ENCODE peak calls at places on chromosomes 16 and 17, in ten cellular contexts. D is mesothelial cell of epicardium, P is BE2C, F is BJ, U is endothelial cell, J is MCF 10A, O is gastrocnemius medialis, V is heart left ventricle, M is pancreas, S is fibroblast of lung. Z is an unnamed sample.

GRCh38 chr17:81178136-81179091 is 12.4 kb upstream of the AATK start:
- DNase-seq in U (no peak), J (no peak), D (no peak), M (peak), P (no peak), S (no peak), F (no peak), V (peak), O (no peak), Z (no peak)

GRCh38 chr16:50901062-50901461 is 159.2 kb downstream of the CYLD start:
- DNase-seq in F (no peak), J (no peak), D (no peak), O (no peak), V (no peak), S (no peak), U (no peak), M (no peak), P (no peak), Z (no peak)

GRCh38 chr17:15917439-15918027 is 27.4 kb upstream of the ADORA2B start:
- DNase-seq in O (no peak), M (peak), V (no peak), J (no peak), F (no peak), P (no peak), S (no peak), D (no peak), U (no peak), Z (no peak)

GRCh38 chr16:51326131-51326856 is 175.2 kb upstream of the SALL1 start:
- DNase-seq in S (peak), J (peak), M (no peak), V (no peak), F (peak), P (no peak), D (no peak), O (no peak), U (no peak), Z (no peak)

GRCh38 chr17:73710095-73710592 is 65.9 kb upstream of the SDK2 start:
- DNase-seq in U (peak), J (peak), P (peak), V (peak), D (peak), S (peak), M (no peak), O (no peak), F (no peak), Z (peak)

GRCh38 chr17:63635787-63636186 is 13.6 kb downstream of the MAP3K3 start:
- DNase-seq in V (no peak), D (no peak), U (no peak), O (no peak), S (no peak), J (no peak), F (no peak), M (no peak), P (no peak), Z (no peak)

GRCh38 chr17:41464682-41465081 is 2.5 kb downstream of the KRT32 start:
- DNase-seq in J (peak), F (peak), S (peak), U (no peak), V (peak), O (peak), D (no peak), P (no peak), M (no peak), Z (no peak)

GRCh38 chr17:391850-392249 is 39.2 kb upstream of the RPH3AL start:
- DNase-seq in V (no peak), O (no peak), P (no peak), D (no peak), M (no peak), S (no peak), J (no peak), F (no peak), U (no peak), Z (no peak)

GRCh38 chr17:15436399-15437369 is 30.7 kb downstream of the CDRT4 start:
- DNase-seq in U (peak), S (no peak), D (no peak), F (no peak), O (peak), V (peak), J (peak), M (no peak), P (peak), Z (no peak)

GRCh38 chr16:82603784-82604411 is 22.9 kb upstream of the CDH13 start:
- DNase-seq in D (no peak), F (no peak), V (peak), U (peak), M (no peak), J (peak), O (peak), P (no peak), S (peak), Z (no peak)

GRCh38 chr17:53090770-53091169 is 732.0 kb upstream of the KIF2B start:
- DNase-seq in F (no peak), M (no peak), D (no peak), O (no peak), J (no peak), S (no peak), P (no peak), U (no peak), V (no peak), Z (no peak)

GRCh38 chr16:69520800-69521602 is 44.8 kb upstream of the NFAT5 start:
- DNase-seq in O (no peak), U (no peak), F (no peak), S (no peak), J (no peak), D (no peak), M (no peak), P (no peak), V (no peak), Z (no peak)

GRCh38 chr17:4327638-4328037 is 38.8 kb downstream of the UBE2G1 start:
- DNase-seq in S (peak), J (peak), O (peak), P (no peak), F (peak), D (no peak), U (no peak), V (peak), M (no peak), Z (no peak)

GRCh38 chr17:37273419-37274051 is 102.2 kb upstream of the C17orf78 start:
- DNase-seq in V (no peak), S (peak), O (no peak), J (no peak), M (no peak), P (no peak), U (no peak), F (no peak), D (no peak), Z (no peak)

GRCh38 chr17:16283705-16284104 is 66.7 kb downstream of the PIGL start:
- DNase-seq in S (peak), P (no peak), O (no peak), J (no peak), M (no peak), D (no peak), V (no peak), U (no peak), F (no peak), Z (no peak)

GRCh38 chr16:14309906-14310305 is 238.8 kb downstream of the MRTFB start:
- DNase-seq in S (peak), V (no peak), M (no peak), U (no peak), J (peak), F (no peak), O (peak), P (no peak), D (no peak), Z (no peak)

GRCh38 chr17:58385359-58385899 is 31.9 kb downstream of the RNF43 start:
- DNase-seq in M (no peak), U (no peak), O (no peak), V (no peak), D (no peak), J (no peak), P (no peak), F (no peak), S (no peak), Z (no peak)

GRCh38 chr16:78428193-78428592 is 328.7 kb downstream of the WWOX start:
- DNase-seq in U (peak), F (no peak), M (no peak), S (no peak), V (no peak), D (no peak), O (no peak), J (no peak), P (no peak), Z (no peak)

GRCh38 chr17:30112794-30113193 is 3.8 kb upstream of the NSRP1 start:
- DNase-seq in D (no peak), J (no peak), O (no peak), P (no peak), S (no peak), V (no peak), U (no peak), M (no peak), F (no peak), Z (no peak)

GRCh38 chr17:43410557-43411368 is 12.0 kb downstream of the ARL4D start:
- DNase-seq in D (no peak), J (peak), M (no peak), U (no peak), P (no peak), V (peak), S (no peak), F (no peak), O (no peak), Z (no peak)

GRCh38 chr16:75092777-75093176 is 23.8 kb downstream of the LDHD start:
- DNase-seq in D (no peak), V (no peak), S (no peak), U (no peak), J (no peak), F (no peak), M (no peak), P (no peak), O (peak), Z (no peak)

GRCh38 chr16:49453983-49454382 is 80.4 kb downstream of the C16orf78 start:
- DNase-seq in M (no peak), J (no peak), P (no peak), S (no peak), V (no peak), D (no peak), O (no peak), U (no peak), F (no peak), Z (no peak)

GRCh38 chr16:13984794-13985193 is 64.8 kb downstream of the ERCC4 start:
- DNase-seq in D (no peak), F (no peak), P (no peak), M (no peak), V (no peak), J (no peak), S (no peak), U (no peak), O (no peak), Z (no peak)

GRCh38 chr17:48505788-48506187 is 25.0 kb downstream of the HOXB1 start:
- DNase-seq in V (no peak), O (no peak), M (no peak), P (no peak), D (no peak), F (peak), S (peak), U (no peak), J (peak), Z (no peak)

GRCh38 chr16:4384497-4384896 is 12.8 kb downstream of the VASN start:
- DNase-seq in P (peak), J (no peak), S (peak), O (no peak), F (no peak), U (no peak), V (peak), M (peak), D (no peak), Z (no peak)

GRCh38 chr17:81713556-81714411 is 1.7 kb downstream of the SLC25A10 start:
- DNase-seq in D (no peak), O (no peak), P (no peak), J (no peak), S (no peak), U (no peak), M (peak), F (no peak), V (no peak), Z (no peak)

GRCh38 chr16:1450218-1450617 is 5.9 kb upstream of the CCDC154 start:
- DNase-seq in M (no peak), O (no peak), U (no peak), J (no peak), F (no peak), D (no peak), S (no peak), V (no peak), P (no peak), Z (no peak)
- TF ChIP-seq CTCF in M (no peak), O (no peak), U (no peak), J (no peak), F (no peak), D (no peak), S (no peak), V (no peak), P (peak), Z (no peak)

GRCh38 chr17:79147791-79148506 is 73.3 kb downstream of the ENGASE start:
- DNase-seq in D (no peak), O (no peak), U (no peak), P (no peak), S (no peak), J (no peak), F (no peak), V (no peak), M (no peak), Z (no peak)
- TF ChIP-seq CTCF in D (no peak), O (no peak), U (no peak), P (peak), S (no peak), J (no peak), F (no peak), V (no peak), M (no peak), Z (no peak)

GRCh38 chr17:32877164-32877764 is 340 bp upstream of the MYO1D start:
- DNase-seq in J (peak), S (peak), U (peak), D (peak), F (no peak), M (peak), P (peak), O (peak), V (peak), Z (peak)
- TF ChIP-seq CTCF in J (peak), S (peak), U (peak), D (peak), F (peak), M (peak), P (peak), O (peak), V (peak), Z (peak)

GRCh38 chr16:680967-681745 is 946 bp downstream of the STUB1 start:
- DNase-seq in S (peak), M (peak), J (peak), D (no peak), F (no peak), O (peak), U (no peak), P (peak), V (peak), Z (no peak)
- TF ChIP-seq CTCF in S (no peak), M (no peak), J (no peak), D (no peak), F (peak), O (no peak), U (no peak), P (peak), V (no peak), Z (no peak)

DNA sequence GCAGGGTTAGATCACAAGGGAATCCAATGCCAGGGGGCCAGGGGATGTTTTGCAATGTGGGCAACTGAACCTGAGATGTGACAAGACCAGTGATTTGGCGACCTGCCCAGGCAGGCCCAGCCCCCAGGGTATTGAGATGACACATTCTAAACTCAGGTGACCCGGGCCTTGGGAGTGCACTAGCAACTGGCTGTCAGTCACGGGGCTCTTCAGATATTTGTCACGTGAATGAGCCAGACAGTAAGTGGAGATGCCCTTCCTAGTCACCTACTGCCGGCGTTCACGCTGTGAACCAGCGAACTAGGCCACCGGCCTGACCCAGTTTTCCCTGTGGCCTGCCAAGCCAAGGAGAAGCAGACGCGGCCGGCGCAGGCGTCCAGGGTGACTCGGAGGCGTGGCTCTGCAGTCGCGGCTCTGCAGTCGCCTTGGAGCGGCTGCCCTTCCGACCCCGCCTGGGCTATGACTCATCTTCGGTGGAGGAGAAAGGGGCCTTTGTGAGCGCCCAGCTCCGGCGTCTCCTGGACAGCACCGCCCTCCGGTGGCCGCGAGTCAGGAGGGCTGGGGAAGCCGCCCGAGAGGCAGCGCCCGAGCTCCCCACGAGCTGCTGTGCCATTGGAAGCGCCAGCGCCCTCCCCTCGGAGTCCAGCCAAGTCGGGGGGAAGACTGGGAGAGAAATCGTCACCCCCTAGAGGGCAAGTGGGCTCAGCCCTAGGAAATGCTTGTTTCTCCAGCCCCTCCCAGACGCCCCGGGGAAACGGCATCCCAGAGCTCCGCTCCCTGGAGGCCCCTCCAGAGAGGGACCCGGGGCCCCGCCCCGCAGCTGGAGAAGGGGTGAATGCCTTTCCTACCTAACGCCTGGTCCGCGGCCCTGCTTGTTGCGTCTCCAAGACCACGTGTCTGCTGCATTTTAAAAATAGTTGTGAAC is 38.8 kb downstream of the WSB1 start:
- DNase-seq in V (peak), D (peak), O (peak), P (peak), F (peak), U (peak), S (peak), J (peak), M (peak), Z (peak)
- TF ChIP-seq CTCF in V (peak), D (peak), O (peak), P (peak), F (peak), U (peak), S (peak), J (peak), M (peak), Z (peak)

GRCh38 chr17:39361064-39361463 is 40.4 kb downstream of the FBXL20 start:
- DNase-seq in M (no peak), P (no peak), V (no peak), O (no peak), S (no peak), J (no peak), D (no peak), F (no peak), U (no peak), Z (no peak)
- TF ChIP-seq CTCF in M (no peak), P (no peak), V (no peak), O (no peak), S (no peak), J (no peak), D (no peak), F (no peak), U (no peak), Z (no peak)

GRCh38 chr17:28256370-28256769 is 62.6 kb upstream of the TMEM97 start:
- DNase-seq in F (no peak), P (no peak), J (no peak), S (no peak), M (no peak), U (no peak), V (no peak), O (no peak), D (no peak), Z (no peak)
- TF ChIP-seq CTCF in F (no peak), P (no peak), J (no peak), S (no peak), M (no peak), U (no peak), V (no peak), O (no peak), D (no peak), Z (no peak)

GRCh38 chr16:67456383-67457140 is 24.4 kb downstream of the ATP6V0D1 start:
- DNase-seq in S (peak), J (peak), F (no peak), V (peak), O (peak), U (no peak), D (no peak), P (peak), M (no peak), Z (no peak)
- TF ChIP-seq CTCF in S (peak), J (peak), F (peak), V (peak), O (peak), U (no peak), D (no peak), P (peak), M (peak), Z (peak)

GRCh38 chr16:85526132-85526731 is 86.9 kb upstream of the GSE1 start:
- DNase-seq in O (no peak), P (peak), S (peak), V (no peak), M (peak), J (no peak), D (no peak), F (no peak), U (no peak), Z (no peak)
- TF ChIP-seq CTCF in O (no peak), P (no peak), S (no peak), V (no peak), M (no peak), J (no peak), D (no peak), F (no peak), U (no peak), Z (no peak)

GRCh38 chr17:71963791-71964190 is 157.0 kb upstream of the SOX9 start:
- DNase-seq in O (no peak), V (no peak), J (no peak), P (no peak), M (no peak), F (no peak), U (no peak), S (no peak), D (no peak), Z (no peak)

GRCh38 chr17:71963341-71963740 is 157.5 kb upstream of the SOX9 start:
- DNase-seq in J (no peak), M (no peak), S (no peak), D (no peak), V (no peak), O (no peak), U (no peak), P (peak), F (no peak), Z (no peak)

GRCh38 chr17:71964559-71964958 is 156.3 kb upstream of the SOX9 start:
- DNase-seq in P (no peak), D (no peak), J (no peak), U (no peak), M (no peak), S (no peak), F (no peak), O (no peak), V (no peak), Z (no peak)

DNA sequence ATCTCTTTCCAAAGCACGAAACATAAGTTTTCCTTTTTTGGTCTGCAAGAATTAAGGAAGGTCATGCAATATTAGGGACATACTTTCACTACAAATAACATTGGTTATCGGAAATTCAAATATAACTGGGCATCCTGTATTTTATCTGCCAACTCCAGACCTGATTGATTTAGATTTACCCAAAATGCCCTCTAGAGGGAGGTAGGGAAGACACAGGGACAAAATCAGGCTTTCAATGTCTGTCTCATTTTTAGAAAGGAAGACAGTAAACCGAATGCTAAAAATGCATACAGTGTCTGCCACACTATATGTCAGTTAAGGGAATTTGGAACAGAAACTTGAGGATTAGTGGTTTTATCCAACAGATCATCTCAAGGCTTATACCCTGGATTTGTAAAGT is 161.7 kb upstream of the SOX9 start:
- DNase-seq in O (no peak), J (peak), M (no peak), P (no peak), S (no peak), V (no peak), U (no peak), F (no peak), D (no peak), Z (no peak)
- TF ChIP-seq CTCF in O (peak), J (peak), M (no peak), P (peak), S (peak), V (no peak), U (peak), F (peak), D (no peak), Z (peak)

Z was measured in type B pancreatic cell.